ENCODE peak calls at places on chromosome X, in ten cellular contexts. V is B cell, G is neural crest cell, L is astrocyte of the cerebellum, N is H1, J is endothelial cell, Q is IMR-90, F is Caco-2, I is right lobe of liver, B is AG09319. K is an unnamed sample.

GRCh38 chrX:130097507-130098201 is 12.6 kb downstream of the ELF4 start:
- DNase-seq in V (no peak), G (no peak), L (no peak), N (no peak), J (peak), Q (no peak), F (no peak), I (no peak), B (no peak), K (no peak)

GRCh38 chrX:56785442-56785841 is 56.4 kb downstream of the NBDY start:
- DNase-seq in V (no peak), G (no peak), L (no peak), N (no peak), J (no peak), Q (no peak), F (no peak), I (no peak), B (no peak), K (no peak)

GRCh38 chrX:153771686-153772607 is 7.9 kb downstream of the PLXNB3 start:
- DNase-seq in V (peak), G (no peak), L (no peak), N (no peak), J (no peak), Q (no peak), F (peak), I (no peak), B (no peak), K (no peak)

GRCh38 chrX:3029084-3029483 is 12.2 kb upstream of the ARSF start:
- DNase-seq in V (no peak), G (no peak), L (no peak), N (no peak), J (no peak), Q (no peak), F (no peak), I (no peak), B (no peak), K (no peak)

GRCh38 chrX:109536439-109537323 is at the start of gene NXT2:
- DNase-seq in V (peak), G (peak), L (peak), N (peak), J (peak), Q (peak), F (peak), I (peak), B (peak), K (peak)

GRCh38 chrX:81957900-81958545 is 756.1 kb downstream of the SH3BGRL start:
- DNase-seq in V (no peak), G (no peak), L (no peak), N (no peak), J (no peak), Q (peak), F (no peak), I (no peak), B (no peak), K (no peak)

GRCh38 chrX:44264936-44265335 is 78.5 kb downstream of the EFHC2 start:
- DNase-seq in V (no peak), G (no peak), L (no peak), N (no peak), J (no peak), Q (no peak), F (no peak), I (no peak), B (no peak), K (no peak)

GRCh38 chrX:149937881-149938426 is 337 bp downstream of the EOLA2 start:
- DNase-seq in V (no peak), G (no peak), L (no peak), N (no peak), J (peak), Q (peak), F (peak), I (peak), B (no peak), K (no peak)

GRCh38 chrX:47178337-47178736 is 15.3 kb upstream of the UBA1 start:
- DNase-seq in V (no peak), G (no peak), L (no peak), N (no peak), J (no peak), Q (no peak), F (no peak), I (no peak), B (no peak), K (no peak)

GRCh38 chrX:105552395-105552794 is 269.9 kb upstream of the NRK start:
- DNase-seq in V (no peak), G (no peak), L (no peak), N (no peak), J (no peak), Q (no peak), F (no peak), I (no peak), B (no peak), K (peak)

GRCh38 chrX:13598877-13599276 is 29.5 kb downstream of the EGFL6 start:
- DNase-seq in V (no peak), G (no peak), L (no peak), N (no peak), J (peak), Q (peak), F (no peak), I (no peak), B (no peak), K (no peak)

GRCh38 chrX:111005151-111005550 is 90.8 kb upstream of the PAK3 start:
- DNase-seq in V (no peak), G (no peak), L (no peak), N (no peak), J (no peak), Q (no peak), F (no peak), I (no peak), B (no peak), K (no peak)

GRCh38 chrX:48741834-48742233 is 19.7 kb upstream of the GLOD5 start:
- DNase-seq in V (no peak), G (no peak), L (no peak), N (no peak), J (no peak), Q (no peak), F (no peak), I (no peak), B (no peak), K (no peak)

GRCh38 chrX:154540897-154541535 is 5.6 kb downstream of the G6PD start:
- DNase-seq in V (no peak), G (no peak), L (no peak), N (no peak), J (no peak), Q (no peak), F (peak), I (peak), B (no peak), K (no peak)

GRCh38 chrX:16465081-16465876 is 184.7 kb upstream of the S100G start:
- DNase-seq in V (no peak), G (no peak), L (no peak), N (no peak), J (no peak), Q (peak), F (no peak), I (no peak), B (no peak), K (peak)

GRCh38 chrX:154351183-154352011 is 23.0 kb downstream of the FLNA start:
- DNase-seq in V (peak), G (no peak), L (no peak), N (no peak), J (no peak), Q (no peak), F (no peak), I (no peak), B (no peak), K (no peak)

GRCh38 chrX:153725832-153726285 is 1.2 kb downstream of the ABCD1 start:
- DNase-seq in V (no peak), G (no peak), L (no peak), N (no peak), J (no peak), Q (no peak), F (no peak), I (no peak), B (no peak), K (no peak)

GRCh38 chrX:109619816-109620215 is 5.2 kb downstream of the KCNE5 start:
- DNase-seq in V (no peak), G (no peak), L (no peak), N (no peak), J (no peak), Q (no peak), F (no peak), I (no peak), B (no peak), K (no peak)

GRCh38 chrX:9677098-9677739 is 88.4 kb downstream of the GPR143 start:
- DNase-seq in V (peak), G (no peak), L (no peak), N (no peak), J (no peak), Q (peak), F (no peak), I (no peak), B (no peak), K (peak)

GRCh38 chrX:71652405-71652804 is 14.9 kb upstream of the LOC101059915 start:
- DNase-seq in V (no peak), G (peak), L (peak), N (no peak), J (peak), Q (peak), F (peak), I (no peak), B (peak), K (peak)

GRCh38 chrX:115531818-115532403 is 29.1 kb upstream of the PLS3 start:
- DNase-seq in V (no peak), G (no peak), L (no peak), N (no peak), J (no peak), Q (peak), F (no peak), I (no peak), B (no peak), K (peak)

GRCh38 chrX:129701624-129702069 is 37.1 kb upstream of the XPNPEP2 start:
- DNase-seq in V (no peak), G (no peak), L (peak), N (no peak), J (no peak), Q (peak), F (no peak), I (no peak), B (no peak), K (peak)

GRCh38 chrX:24154490-24155034 is 5.0 kb downstream of the ZFX start:
- DNase-seq in V (no peak), G (no peak), L (no peak), N (no peak), J (no peak), Q (peak), F (no peak), I (no peak), B (no peak), K (peak)

GRCh38 chrX:154402622-154403127 is 4.5 kb downstream of the RPL10 start:
- DNase-seq in V (no peak), G (no peak), L (no peak), N (no peak), J (no peak), Q (no peak), F (no peak), I (no peak), B (no peak), K (no peak)

GRCh38 chrX:74246524-74246923 is 57.5 kb upstream of the ZCCHC13 start:
- DNase-seq in V (no peak), G (no peak), L (no peak), N (no peak), J (no peak), Q (peak), F (no peak), I (no peak), B (no peak), K (peak)

GRCh38 chrX:33133320-33133719 is 78.0 kb downstream of the DMD start:
- DNase-seq in V (no peak), G (no peak), L (no peak), N (no peak), J (no peak), Q (no peak), F (no peak), I (no peak), B (no peak), K (no peak)

GRCh38 chrX:153727108-153727931 is 2.7 kb downstream of the ABCD1 start:
- DNase-seq in V (no peak), G (no peak), L (no peak), N (no peak), J (no peak), Q (no peak), F (no peak), I (peak), B (no peak), K (peak)

GRCh38 chrX:154761977-154762528 is 611 bp upstream of the DKC1 start:
- DNase-seq in V (no peak), G (no peak), L (no peak), N (no peak), J (no peak), Q (no peak), F (no peak), I (peak), B (no peak), K (no peak)

GRCh38 chrX:50049228-50049627 is 126.8 kb downstream of the CLCN5 start:
- DNase-seq in V (no peak), G (no peak), L (no peak), N (no peak), J (no peak), Q (no peak), F (no peak), I (no peak), B (no peak), K (no peak)

GRCh38 chrX:136456133-136456532 is 31.6 kb upstream of the BRS3 start:
- DNase-seq in V (no peak), G (no peak), L (no peak), N (no peak), J (no peak), Q (no peak), F (no peak), I (no peak), B (no peak), K (no peak)

GRCh38 chrX:103356023-103356798 is at the start of gene TCEAL9:
- DNase-seq in V (no peak), G (peak), L (peak), N (no peak), J (peak), Q (peak), F (peak), I (peak), B (peak), K (peak)

GRCh38 chrX:151227637-151228036 is 51.3 kb downstream of the GPR50 start:
- DNase-seq in V (no peak), G (no peak), L (no peak), N (no peak), J (peak), Q (no peak), F (no peak), I (no peak), B (no peak), K (no peak)

GRCh38 chrX:116413273-116413672 is 23.1 kb upstream of the SLC6A14 start:
- DNase-seq in V (no peak), G (no peak), L (no peak), N (no peak), J (no peak), Q (no peak), F (no peak), I (no peak), B (no peak), K (no peak)

GRCh38 chrX:153922932-153923857 is 2.9 kb downstream of the ARHGAP4 start:
- DNase-seq in V (no peak), G (no peak), L (no peak), N (no peak), J (no peak), Q (peak), F (no peak), I (peak), B (peak), K (peak)

GRCh38 chrX:41799661-41800060 is 75.7 kb downstream of the GPR82 start:
- DNase-seq in V (no peak), G (no peak), L (no peak), N (no peak), J (no peak), Q (no peak), F (no peak), I (no peak), B (no peak), K (no peak)

GRCh38 chrX:41808042-41808441 is 84.1 kb downstream of the GPR82 start:
- DNase-seq in V (no peak), G (no peak), L (no peak), N (no peak), J (no peak), Q (no peak), F (no peak), I (no peak), B (no peak), K (peak)

GRCh38 chrX:41802958-41803357 is 79.0 kb downstream of the GPR82 start:
- DNase-seq in V (no peak), G (no peak), L (no peak), N (peak), J (no peak), Q (no peak), F (no peak), I (no peak), B (no peak), K (no peak)
- TF ChIP-seq CTCF in V (no peak), G (no peak), L (no peak), N (no peak), J (no peak), Q (no peak), F (no peak), I (no peak), B (no peak), K (no peak)

GRCh38 chrX:66408507-66408906 is 230.4 kb downstream of the EDA2R start:
- DNase-seq in V (no peak), G (no peak), L (no peak), N (no peak), J (no peak), Q (no peak), F (no peak), I (no peak), B (no peak), K (no peak)
- TF ChIP-seq CTCF in V (peak), G (no peak), L (no peak), N (no peak), J (no peak), Q (no peak), F (no peak), I (no peak), B (no peak), K (peak)

DNA sequence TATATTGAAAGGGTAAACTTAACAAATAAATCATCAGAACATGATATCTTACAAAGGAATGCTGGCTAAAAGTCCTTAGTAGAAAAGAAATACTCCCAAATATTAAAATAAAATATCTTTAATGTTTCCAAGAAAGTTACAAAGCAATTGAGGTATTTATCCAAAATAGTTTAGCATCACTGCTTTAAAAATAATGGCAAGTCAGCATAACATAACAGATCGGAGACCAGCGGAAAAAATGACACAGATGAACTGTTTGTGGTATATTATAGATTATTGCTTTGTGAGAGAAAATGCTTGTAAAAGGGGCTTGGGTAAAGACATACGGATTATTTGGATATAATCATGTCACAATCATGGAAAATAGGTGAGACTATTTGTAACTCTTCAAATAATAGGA is 168.5 kb upstream of the TEX13C start:
- DNase-seq in V (no peak), G (no peak), L (no peak), N (no peak), J (no peak), Q (no peak), F (no peak), I (no peak), B (no peak), K (no peak)
- TF ChIP-seq CTCF in V (no peak), G (no peak), L (no peak), N (no peak), J (no peak), Q (no peak), F (no peak), I (no peak), B (no peak), K (no peak)

GRCh38 chrX:20067709-20068315 is 48.9 kb downstream of the MAP7D2 start:
- DNase-seq in V (no peak), G (no peak), L (peak), N (no peak), J (no peak), Q (peak), F (peak), I (no peak), B (peak), K (peak)

GRCh38 chrX:20063153-20063552 is 53.6 kb downstream of the MAP7D2 start:
- DNase-seq in V (no peak), G (no peak), L (no peak), N (no peak), J (no peak), Q (no peak), F (no peak), I (no peak), B (no peak), K (no peak)

GRCh38 chrX:20063716-20064351 is 52.9 kb downstream of the MAP7D2 start:
- DNase-seq in V (no peak), G (no peak), L (no peak), N (no peak), J (no peak), Q (peak), F (no peak), I (no peak), B (no peak), K (no peak)

GRCh38 chrX:20071511-20072079 is 45.1 kb downstream of the MAP7D2 start:
- DNase-seq in V (no peak), G (no peak), L (no peak), N (no peak), J (no peak), Q (no peak), F (peak), I (no peak), B (no peak), K (no peak)

GRCh38 chrX:20066968-20067708 is 49.6 kb downstream of the MAP7D2 start:
- DNase-seq in V (peak), G (no peak), L (peak), N (no peak), J (peak), Q (peak), F (peak), I (no peak), B (peak), K (peak)
- TF ChIP-seq CTCF in V (peak), G (peak), L (peak), N (peak), J (no peak), Q (peak), F (peak), I (peak), B (peak), K (peak)

DNA sequence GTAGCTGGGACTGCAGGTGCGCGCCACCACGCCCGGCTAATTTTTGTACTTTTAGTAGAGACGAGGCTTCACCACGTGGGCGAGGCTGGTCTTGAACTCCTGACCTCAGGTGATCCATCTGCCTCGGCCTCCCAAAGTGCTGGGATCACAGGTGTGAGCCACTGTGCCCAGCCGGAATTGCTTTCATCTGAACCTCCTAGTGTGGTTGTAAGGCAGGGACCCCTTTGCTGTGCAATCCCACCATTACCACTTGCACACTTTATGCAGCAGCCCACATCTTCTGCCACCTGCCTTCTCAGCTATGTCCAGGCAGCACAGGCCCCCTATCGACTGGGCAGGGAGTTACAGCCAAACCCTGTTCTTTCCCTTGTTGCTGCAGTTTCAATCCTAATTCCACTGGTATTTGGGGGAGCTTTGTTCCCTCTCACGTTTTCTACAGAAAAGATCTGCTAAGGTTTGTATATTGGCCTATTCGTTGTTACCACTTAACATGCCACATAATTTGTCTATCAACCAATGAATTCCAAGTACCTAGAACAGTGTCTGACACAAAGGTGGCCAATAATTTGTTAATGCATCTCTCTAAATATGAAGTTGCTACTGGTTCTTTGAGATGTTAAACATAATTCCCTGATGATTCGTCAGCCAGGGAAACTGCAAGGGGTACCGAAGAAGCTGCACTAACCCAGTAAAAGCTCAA is 6.5 kb downstream of the RPL39 start:
- DNase-seq in V (peak), G (peak), L (no peak), N (peak), J (peak), Q (peak), F (peak), I (no peak), B (no peak), K (peak)
- TF ChIP-seq CTCF in V (peak), G (peak), L (peak), N (peak), J (peak), Q (peak), F (peak), I (peak), B (peak), K (peak)

DNA sequence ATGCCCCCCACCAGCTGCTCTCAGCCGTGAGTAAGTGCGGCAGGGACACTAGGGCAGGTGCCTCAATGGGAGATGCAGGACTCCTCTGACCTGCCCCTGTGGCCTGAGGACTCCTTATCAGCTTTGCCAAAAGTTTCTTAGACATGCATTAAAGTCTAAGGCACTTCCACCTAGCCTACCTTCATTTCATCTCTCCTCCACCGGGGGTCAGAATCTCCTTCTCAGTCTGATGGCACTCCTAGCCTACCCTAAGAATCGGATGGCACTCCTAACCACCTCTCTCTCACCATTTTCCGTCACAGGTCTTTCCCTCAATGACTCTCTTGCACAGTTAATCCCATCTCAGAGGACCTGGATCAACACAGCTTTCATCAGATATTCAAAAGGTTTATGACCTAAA is 85.9 kb downstream of the OTC start:
- DNase-seq in V (no peak), G (no peak), L (no peak), N (no peak), J (no peak), Q (no peak), F (no peak), I (no peak), B (no peak), K (no peak)
- TF ChIP-seq CTCF in V (no peak), G (no peak), L (no peak), N (peak), J (no peak), Q (no peak), F (no peak), I (no peak), B (no peak), K (no peak)